ENCODE peak calls at places on chromosomes 5 and 9, in six cellular contexts. N is esophagus squamous epithelium, X is fibroblast of the aortic adventitia, U is GM23338, W is lower lobe of right lung, S is colonic mucosa. C is an unnamed sample.

GRCh38 chr5:56640763-56641406 is 174.5 kb upstream of the MAP3K1 start:
- DNase-seq in N (no peak), X (no peak), U (no peak), W (peak), S (peak), C (no peak)

GRCh38 chr9:115015018-115015635 is 84.7 kb upstream of the TNFSF8 start:
- DNase-seq in N (no peak), X (peak), U (peak), W (no peak), S (peak), C (no peak)

GRCh38 chr5:126536874-126537273 is 58.1 kb downstream of the ALDH7A1 start:
- DNase-seq in N (no peak), X (no peak), U (no peak), W (no peak), S (no peak), C (no peak)

GRCh38 chr5:28249771-28250415 is 1211.5 kb upstream of the CDH9 start:
- DNase-seq in N (no peak), X (no peak), U (no peak), W (no peak), S (no peak), C (no peak)

GRCh38 chr9:132472199-132472598 is 62.2 kb downstream of the CFAP77 start:
- DNase-seq in N (no peak), X (no peak), U (no peak), W (no peak), S (no peak), C (no peak)

GRCh38 chr9:6132650-6133049 is 83.0 kb upstream of the IL33 start:
- DNase-seq in N (no peak), X (no peak), U (no peak), W (no peak), S (no peak), C (no peak)

GRCh38 chr5:134071850-134072207 is 42.7 kb upstream of the TCF7 start:
- DNase-seq in N (no peak), X (no peak), U (no peak), W (no peak), S (no peak), C (no peak)

GRCh38 chr5:52427615-52428014 is 360.1 kb upstream of the ITGA1 start:
- DNase-seq in N (no peak), X (no peak), U (no peak), W (no peak), S (no peak), C (no peak)

GRCh38 chr5:56534102-56534501 is 281.2 kb upstream of the MAP3K1 start:
- DNase-seq in N (no peak), X (no peak), U (no peak), W (no peak), S (no peak), C (no peak)

GRCh38 chr5:53777864-53778618 is 217.6 kb downstream of the NDUFS4 start:
- DNase-seq in N (no peak), X (no peak), U (no peak), W (no peak), S (no peak), C (no peak)

GRCh38 chr5:77644443-77645157 is 6.1 kb upstream of the OTP start:
- DNase-seq in N (no peak), X (no peak), U (peak), W (no peak), S (no peak), C (no peak)

GRCh38 chr5:77645158-77645994 is 6.9 kb upstream of the OTP start:
- DNase-seq in N (no peak), X (no peak), U (peak), W (peak), S (no peak), C (no peak)

GRCh38 chr5:77641963-77642589 is 3.6 kb upstream of the OTP start:
- DNase-seq in N (no peak), X (no peak), U (peak), W (no peak), S (no peak), C (no peak)

GRCh38 chr5:77642915-77643653 is 4.6 kb upstream of the OTP start:
- DNase-seq in N (no peak), X (no peak), U (peak), W (no peak), S (no peak), C (no peak)

GRCh38 chr5:77643654-77644404 is 5.3 kb upstream of the OTP start:
- DNase-seq in N (no peak), X (no peak), U (peak), W (no peak), S (no peak), C (no peak)
- H3K4me3 ChIP-seq in N (no peak), X (no peak), U (peak), W (no peak), S (no peak), C (no peak)

GRCh38 chr9:88798476-88798875 is 192.8 kb upstream of the S1PR3 start:
- DNase-seq in N (no peak), X (no peak), U (peak), W (no peak), S (no peak), C (peak)

GRCh38 chr9:88796947-88797346 is 194.3 kb upstream of the S1PR3 start:
- DNase-seq in N (no peak), X (no peak), U (no peak), W (no peak), S (no peak), C (no peak)

GRCh38 chr9:88801214-88801796 is 190.0 kb upstream of the S1PR3 start:
- DNase-seq in N (no peak), X (no peak), U (no peak), W (no peak), S (no peak), C (no peak)

GRCh38 chr9:88802533-88802932 is 188.7 kb upstream of the S1PR3 start:
- DNase-seq in N (no peak), X (no peak), U (no peak), W (no peak), S (no peak), C (no peak)

GRCh38 chr9:88799706-88800682 is 191.3 kb upstream of the S1PR3 start:
- DNase-seq in N (no peak), X (no peak), U (peak), W (no peak), S (no peak), C (no peak)
- TF ChIP-seq CTCF in N (no peak), X (no peak), U (no peak), W (no peak), S (no peak), C (no peak)

DNA sequence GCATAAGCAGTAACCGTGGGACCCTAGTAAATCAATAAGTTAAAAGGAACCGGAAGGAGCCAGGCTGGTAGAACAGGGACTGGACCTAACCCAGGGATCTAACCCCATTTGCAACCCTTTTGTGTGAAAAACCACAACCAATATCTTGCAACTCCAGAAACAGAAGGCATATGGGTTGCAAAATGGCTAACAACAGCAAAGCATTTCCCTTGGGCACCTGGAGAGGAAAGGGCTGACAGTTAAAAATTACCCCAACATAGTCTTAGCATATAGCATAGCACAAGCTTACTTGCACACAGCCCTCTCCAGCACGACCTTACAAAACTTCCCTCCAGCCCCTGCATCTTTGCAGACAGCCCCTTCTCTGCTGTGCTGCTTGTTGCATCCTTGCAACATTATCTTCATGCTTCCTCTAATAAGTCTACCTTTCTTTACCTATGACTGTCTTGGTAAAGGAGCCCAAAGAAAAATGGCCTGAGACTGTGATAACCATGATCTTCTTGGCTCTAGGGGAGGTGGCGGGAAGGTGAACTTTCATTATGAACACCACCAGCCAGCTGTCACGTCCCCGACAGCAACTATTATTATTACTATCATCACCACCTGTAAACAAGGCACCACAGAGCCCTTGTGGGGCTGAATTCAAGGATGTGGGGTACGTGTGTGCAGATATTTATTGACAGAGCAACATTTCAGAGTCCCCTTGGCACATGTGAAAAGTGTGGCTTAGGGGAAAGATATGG is 49.8 kb downstream of the PRRC1 start:
- DNase-seq in N (no peak), X (no peak), U (no peak), W (no peak), S (no peak), C (no peak)
- H3K4me3 ChIP-seq in N (no peak), X (no peak), U (no peak), W (no peak), S (no peak), C (no peak)

DNA sequence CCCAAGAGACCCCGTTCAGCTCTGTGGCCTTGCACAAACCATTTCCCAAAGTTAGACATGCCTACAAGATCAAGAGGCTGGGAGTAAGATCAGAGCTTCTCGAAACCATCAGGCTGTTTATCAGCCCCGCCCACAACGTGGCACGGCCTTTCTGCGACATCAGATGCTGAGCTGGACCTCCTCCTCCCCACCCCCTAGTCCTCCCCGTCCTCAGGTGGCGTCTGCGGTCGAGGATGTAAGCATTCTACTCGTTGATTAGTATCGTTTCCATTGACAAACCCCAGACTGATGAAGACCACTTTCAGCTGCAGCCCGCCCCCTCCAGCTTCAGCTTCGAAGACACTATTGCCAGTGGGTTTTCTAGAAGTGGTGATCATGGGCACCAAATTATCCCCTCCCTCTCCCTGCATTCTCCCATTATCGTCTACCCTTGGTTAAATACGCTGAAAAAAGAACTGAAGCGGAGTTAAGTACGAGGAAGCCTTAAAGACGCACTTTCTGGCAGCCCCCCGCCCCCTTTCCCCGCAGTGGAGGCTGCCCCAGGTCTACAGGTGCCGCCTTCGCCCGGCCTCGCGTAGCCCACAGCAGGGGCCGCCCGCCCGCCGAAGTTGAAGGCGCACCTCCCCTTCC is 1.1 kb downstream of the PPIC start:
- DNase-seq in N (no peak), X (peak), U (peak), W (peak), S (peak), C (peak)
- TF ChIP-seq CTCF in N (no peak), X (no peak), U (no peak), W (no peak), S (no peak), C (no peak)

C was measured in ascending aorta.